ENCODE peak calls at places on chromosomes 12 and 14, in six cellular contexts. Z is MG63; D is endothelial cell; K is activated CD4-positive, CD25-positive, alpha-beta regulatory T cell treated with anti-CD3 and anti-CD28 coated beads, Interleukin-2, amount 50 U/mL, for 72 hours; H is mucosa of gallbladder; B is left lobe of liver. Y is an unnamed sample.

GRCh38 chr12:78087363-78087675 is 256.6 kb downstream of the NAV3 start:
- DNase-seq in Z (no peak), D (no peak), K (no peak), H (no peak), B (no peak), Y (no peak)

GRCh38 chr12:101829639-101830390 is 944 bp downstream of the GNPTAB start:
- DNase-seq in Z (no peak), D (no peak), K (no peak), H (no peak), B (no peak), Y (no peak)

GRCh38 chr14:94175403-94176146 is 1.5 kb downstream of the PPP4R4 start:
- DNase-seq in Z (no peak), D (no peak), K (no peak), H (no peak), B (no peak), Y (no peak)

GRCh38 chr12:60475825-60476224 is 880.0 kb downstream of the SLC16A7 start:
- DNase-seq in Z (no peak), D (no peak), K (no peak), H (no peak), B (no peak), Y (no peak)

GRCh38 chr14:68633131-68633991 is 159.5 kb downstream of the ZFP36L1 start:
- DNase-seq in Z (no peak), D (no peak), K (no peak), H (peak; percentile 10), B (peak; percentile 43), Y (no peak)

GRCh38 chr14:79597561-79597960 is 613.7 kb downstream of the DIO2 start:
- DNase-seq in Z (no peak), D (no peak), K (no peak), H (no peak), B (no peak), Y (no peak)

GRCh38 chr14:101202627-101203404 is 299.3 kb upstream of the RTL1 start:
- DNase-seq in Z (no peak), D (no peak), K (no peak), H (no peak), B (peak; percentile 31), Y (no peak)

GRCh38 chr12:12561305-12562015 is 1.2 kb downstream of the DUSP16 start:
- DNase-seq in Z (peak; percentile 56), D (peak; percentile 58), K (peak; percentile 61), H (peak; percentile 50), B (peak; percentile 75), Y (no peak)